ENCODE peak calls at places on chromosomes 13 and 19, in seven cellular contexts. One of them, this sample, is unnamed.
A peak's percentile ranks its signal among the peaks of the same experiment; 100 is the strongest.

GRCh38 chr19:35901854-35902661 is at the start of gene HCST:
- DNase-seq in H1: no peak
- DNase-seq in SK-N-SH: no peak
- DNase-seq in K562: no peak
- DNase-seq in GM12891: no peak
- DNase-seq in HepG2: no peak
- DNase-seq in GM12878: no peak
- DNase-seq in this sample: no peak

GRCh38 chr19:40464059-40465024 is 1.2 kb downstream of the BLVRB start:
- DNase-seq in H1: peak; percentile 96
- DNase-seq in SK-N-SH: peak; percentile 75
- DNase-seq in K562: peak; percentile 51
- DNase-seq in GM12891: no peak
- DNase-seq in HepG2: peak; percentile 81
- DNase-seq in GM12878: no peak
- DNase-seq in this sample: no peak

GRCh38 chr19:49413348-49413747 is 9.9 kb downstream of the PTH2 start:
- DNase-seq in H1: no peak
- DNase-seq in SK-N-SH: peak; percentile 74
- DNase-seq in K562: no peak
- DNase-seq in GM12891: no peak
- DNase-seq in HepG2: no peak
- DNase-seq in GM12878: no peak
- DNase-seq in this sample: no peak

GRCh38 chr19:34017024-34017423 is 155.3 kb upstream of the LSM14A start:
- DNase-seq in H1: no peak
- DNase-seq in SK-N-SH: no peak
- DNase-seq in K562: no peak
- DNase-seq in GM12891: no peak
- DNase-seq in HepG2: no peak
- DNase-seq in GM12878: no peak
- DNase-seq in this sample: no peak

GRCh38 chr13:106567421-106568224 is at the start of gene ARGLU1:
- DNase-seq in H1: peak; percentile 98
- DNase-seq in SK-N-SH: peak; percentile 91
- DNase-seq in K562: peak; percentile 77
- DNase-seq in GM12891: peak; percentile 62
- DNase-seq in HepG2: peak; percentile 78
- DNase-seq in GM12878: peak; percentile 64
- DNase-seq in this sample: peak; percentile 65

GRCh38 chr13:97574926-97575325 is 141.0 kb downstream of the RAP2A start:
- DNase-seq in H1: peak; percentile 48
- DNase-seq in SK-N-SH: no peak
- DNase-seq in K562: no peak
- DNase-seq in GM12891: no peak
- DNase-seq in HepG2: peak; percentile 38
- DNase-seq in GM12878: no peak
- DNase-seq in this sample: no peak

GRCh38 chr19:30522359-30522758 is 150.2 kb downstream of the ZNF536 start:
- DNase-seq in H1: no peak
- DNase-seq in SK-N-SH: no peak
- DNase-seq in K562: no peak
- DNase-seq in GM12891: no peak
- DNase-seq in HepG2: no peak
- DNase-seq in GM12878: no peak
- DNase-seq in this sample: no peak

GRCh38 chr19:47023448-47023794 is 3.8 kb downstream of the NPAS1 start:
- DNase-seq in H1: no peak
- DNase-seq in SK-N-SH: no peak
- DNase-seq in K562: no peak
- DNase-seq in GM12891: no peak
- DNase-seq in HepG2: no peak
- DNase-seq in GM12878: no peak
- DNase-seq in this sample: no peak

GRCh38 chr13:110784748-110785147 is 71.2 kb downstream of the ING1 start:
- DNase-seq in H1: no peak
- DNase-seq in SK-N-SH: no peak
- DNase-seq in K562: no peak
- DNase-seq in GM12891: no peak
- DNase-seq in HepG2: no peak
- DNase-seq in GM12878: no peak
- DNase-seq in this sample: no peak
- TF ChIP-seq TAF1 in H1: no peak
- TF ChIP-seq TAF1 in SK-N-SH: no peak
- TF ChIP-seq TAF1 in K562: no peak
- TF ChIP-seq TAF1 in GM12891: no peak
- TF ChIP-seq TAF1 in HepG2: no peak
- TF ChIP-seq TAF1 in GM12878: no peak
- TF ChIP-seq TAF1 in this sample: no peak

GRCh38 chr19:1182727-1183126 is 8.7 kb upstream of the SBNO2 start:
- DNase-seq in H1: no peak
- DNase-seq in SK-N-SH: no peak
- DNase-seq in K562: no peak
- DNase-seq in GM12891: no peak
- DNase-seq in HepG2: no peak
- DNase-seq in GM12878: no peak
- DNase-seq in this sample: no peak

GRCh38 chr19:1177322-1178114 is 3.5 kb upstream of the SBNO2 start:
- DNase-seq in H1: no peak
- DNase-seq in SK-N-SH: no peak
- DNase-seq in K562: no peak
- DNase-seq in GM12891: no peak
- DNase-seq in HepG2: no peak
- DNase-seq in GM12878: no peak
- DNase-seq in this sample: no peak

GRCh38 chr19:1182068-1182467 is 8.0 kb upstream of the SBNO2 start:
- DNase-seq in H1: no peak
- DNase-seq in SK-N-SH: no peak
- DNase-seq in K562: no peak
- DNase-seq in GM12891: no peak
- DNase-seq in HepG2: no peak
- DNase-seq in GM12878: no peak
- DNase-seq in this sample: no peak

GRCh38 chr19:1183543-1184172 is 9.6 kb upstream of the SBNO2 start:
- DNase-seq in H1: no peak
- DNase-seq in SK-N-SH: peak; percentile 10
- DNase-seq in K562: no peak
- DNase-seq in GM12891: no peak
- DNase-seq in HepG2: peak; percentile 77
- DNase-seq in GM12878: peak; percentile 66
- DNase-seq in this sample: no peak

DNA sequence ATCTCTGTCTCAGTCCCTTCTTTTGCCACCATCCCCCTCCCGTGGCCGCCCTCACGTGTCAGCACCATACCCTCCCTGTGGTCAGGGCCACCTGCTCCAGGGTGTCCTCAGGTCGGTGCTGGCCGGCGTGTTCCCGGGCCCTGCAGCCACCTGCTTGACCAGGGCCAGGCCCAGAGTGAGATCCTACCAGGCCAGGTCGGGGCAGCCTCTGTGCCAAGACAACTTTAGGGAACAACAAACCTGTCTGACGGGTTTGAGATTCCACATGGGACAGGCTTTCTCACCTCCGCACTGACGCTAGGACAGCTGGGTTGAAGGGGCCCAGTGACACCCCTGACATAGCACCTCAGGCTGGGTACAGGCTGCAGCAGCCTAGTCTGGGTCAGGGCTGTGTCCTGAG is 7.5 kb upstream of the SBNO2 start:
- DNase-seq in H1: no peak
- DNase-seq in SK-N-SH: no peak
- DNase-seq in K562: no peak
- DNase-seq in GM12891: no peak
- DNase-seq in HepG2: no peak
- DNase-seq in GM12878: no peak
- DNase-seq in this sample: no peak
- TF ChIP-seq TAF1 in H1: no peak
- TF ChIP-seq TAF1 in SK-N-SH: no peak
- TF ChIP-seq TAF1 in K562: no peak
- TF ChIP-seq TAF1 in GM12891: no peak
- TF ChIP-seq TAF1 in HepG2: no peak
- TF ChIP-seq TAF1 in GM12878: no peak
- TF ChIP-seq TAF1 in this sample: no peak

DNA sequence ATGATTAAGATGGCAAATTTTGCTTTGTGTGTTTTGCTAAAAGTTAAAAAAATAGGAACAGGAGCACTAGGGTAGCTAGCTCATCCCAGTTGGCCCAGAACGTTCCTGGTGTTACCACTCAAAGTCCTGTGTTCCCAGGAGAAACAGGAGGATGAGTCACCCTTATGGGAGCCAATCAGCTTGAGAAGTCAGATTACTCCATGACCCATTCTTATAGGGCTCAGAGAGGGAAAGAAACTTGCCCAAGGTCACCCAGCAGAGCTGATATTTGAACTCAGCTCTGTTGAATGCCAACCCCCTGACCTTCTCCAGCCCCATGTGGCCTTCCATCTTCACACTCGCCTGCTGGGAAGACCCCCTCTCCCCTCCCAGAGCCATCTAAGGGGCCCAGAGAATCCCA is 13.0 kb downstream of the NMRK2 start:
- DNase-seq in H1: no peak
- DNase-seq in SK-N-SH: no peak
- DNase-seq in K562: no peak
- DNase-seq in GM12891: no peak
- DNase-seq in HepG2: no peak
- DNase-seq in GM12878: no peak
- DNase-seq in this sample: no peak
- TF ChIP-seq TAF1 in H1: no peak
- TF ChIP-seq TAF1 in SK-N-SH: no peak
- TF ChIP-seq TAF1 in K562: no peak
- TF ChIP-seq TAF1 in GM12891: no peak
- TF ChIP-seq TAF1 in HepG2: no peak
- TF ChIP-seq TAF1 in GM12878: no peak
- TF ChIP-seq TAF1 in this sample: no peak

GRCh38 chr13:20503088-20504083 is 22.3 kb downstream of the CRYL1 start:
- DNase-seq in H1: no peak
- DNase-seq in SK-N-SH: no peak
- DNase-seq in K562: no peak
- DNase-seq in GM12891: no peak
- DNase-seq in HepG2: no peak
- DNase-seq in GM12878: no peak
- DNase-seq in this sample: no peak

GRCh38 chr13:20512042-20512683 is 13.5 kb downstream of the CRYL1 start:
- DNase-seq in H1: peak; percentile 61
- DNase-seq in SK-N-SH: peak; percentile 37
- DNase-seq in K562: no peak
- DNase-seq in GM12891: no peak
- DNase-seq in HepG2: no peak
- DNase-seq in GM12878: no peak
- DNase-seq in this sample: no peak

GRCh38 chr13:20501548-20501947 is 24.1 kb downstream of the CRYL1 start:
- DNase-seq in H1: no peak
- DNase-seq in SK-N-SH: no peak
- DNase-seq in K562: no peak
- DNase-seq in GM12891: no peak
- DNase-seq in HepG2: no peak
- DNase-seq in GM12878: no peak
- DNase-seq in this sample: no peak

GRCh38 chr13:20505405-20506366 is 20.0 kb downstream of the CRYL1 start:
- DNase-seq in H1: no peak
- DNase-seq in SK-N-SH: no peak
- DNase-seq in K562: no peak
- DNase-seq in GM12891: no peak
- DNase-seq in HepG2: peak; percentile 95
- DNase-seq in GM12878: no peak
- DNase-seq in this sample: no peak

DNA sequence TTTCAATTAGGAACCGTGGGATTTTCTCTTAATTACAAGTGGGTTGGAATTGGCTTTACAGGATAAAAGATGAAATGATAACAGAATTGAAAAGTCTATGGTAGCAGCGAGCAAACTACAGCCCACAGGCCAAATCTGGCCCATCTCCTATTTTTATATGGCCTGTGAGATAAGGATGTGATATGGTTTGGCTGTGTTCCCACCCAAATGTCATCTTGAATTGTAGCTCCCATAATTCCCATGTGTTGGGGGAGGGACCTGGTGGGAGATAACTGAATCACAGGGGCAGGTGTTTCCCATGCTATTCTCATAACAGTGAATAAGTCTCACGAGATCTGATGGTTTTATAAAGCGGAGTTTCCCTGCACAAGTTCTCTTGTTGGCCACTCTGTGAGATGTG is 19.0 kb downstream of the CRYL1 start:
- DNase-seq in H1: no peak
- DNase-seq in SK-N-SH: no peak
- DNase-seq in K562: no peak
- DNase-seq in GM12891: no peak
- DNase-seq in HepG2: no peak
- DNase-seq in GM12878: no peak
- DNase-seq in this sample: no peak
- TF ChIP-seq TAF1 in H1: no peak
- TF ChIP-seq TAF1 in SK-N-SH: no peak
- TF ChIP-seq TAF1 in K562: no peak
- TF ChIP-seq TAF1 in GM12891: no peak
- TF ChIP-seq TAF1 in HepG2: no peak
- TF ChIP-seq TAF1 in GM12878: no peak
- TF ChIP-seq TAF1 in this sample: no peak

DNA sequence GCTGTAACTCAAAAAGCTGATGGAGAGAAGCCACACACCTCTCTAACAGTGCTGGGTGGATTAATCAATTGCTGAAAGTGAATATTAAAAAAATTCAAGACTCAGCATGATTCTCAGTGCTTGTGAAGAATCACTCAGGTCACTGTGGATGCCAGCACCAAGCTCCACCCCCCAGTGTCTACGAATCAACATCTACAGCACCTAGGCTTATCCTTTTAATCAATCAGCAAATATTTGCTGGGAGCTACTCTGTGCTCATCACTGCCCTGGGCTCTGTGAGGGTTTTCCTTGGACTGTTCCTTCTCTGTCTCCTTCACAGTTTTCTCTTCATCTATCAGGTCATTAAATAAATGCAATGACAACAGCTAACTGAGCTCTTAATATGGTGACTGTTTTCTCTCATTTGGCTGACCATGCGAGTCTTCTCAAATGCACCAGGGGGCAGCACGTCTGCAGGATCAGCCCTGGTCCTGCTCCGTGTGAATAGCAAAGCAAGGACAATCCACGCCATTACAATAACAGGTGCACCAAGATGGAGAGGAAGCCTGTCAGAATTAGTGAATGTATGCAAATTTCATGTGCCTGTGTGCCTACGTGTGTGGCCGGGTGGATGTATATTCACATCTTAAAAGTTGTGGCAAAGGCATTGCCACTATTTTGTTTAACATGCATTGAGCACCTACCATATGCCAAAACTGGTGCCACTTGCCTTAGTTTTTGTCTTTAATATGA is 14.6 kb upstream of the C13orf42 start:
- DNase-seq in H1: peak; percentile 77
- DNase-seq in SK-N-SH: peak; percentile 73
- DNase-seq in K562: peak; percentile 23
- DNase-seq in GM12891: peak; percentile 29
- DNase-seq in HepG2: peak; percentile 63
- DNase-seq in GM12878: peak; percentile 16
- DNase-seq in this sample: peak; percentile 22
- TF ChIP-seq TAF1 in H1: no peak
- TF ChIP-seq TAF1 in SK-N-SH: no peak
- TF ChIP-seq TAF1 in K562: no peak
- TF ChIP-seq TAF1 in GM12891: no peak
- TF ChIP-seq TAF1 in HepG2: no peak
- TF ChIP-seq TAF1 in GM12878: no peak
- TF ChIP-seq TAF1 in this sample: no peak